ENCODE peak calls at places on chromosomes 7 and 10, in five cellular contexts. One of them, this sample, is unnamed.

GRCh38 chr7:93014410-93014809 is 103.4 kb downstream of the SAMD9 start:
- DNase-seq in transverse colon: peak
- DNase-seq in heart right ventricle: no peak
- DNase-seq in H9: no peak
- DNase-seq in CD4-positive, alpha-beta T cell: no peak
- DNase-seq in this sample: no peak

GRCh38 chr10:13769926-13770325 is 183.2 kb downstream of the PRPF18 start:
- DNase-seq in transverse colon: no peak
- DNase-seq in heart right ventricle: no peak
- DNase-seq in H9: no peak
- DNase-seq in CD4-positive, alpha-beta T cell: no peak
- DNase-seq in this sample: no peak

GRCh38 chr7:139602143-139602722 is 78.7 kb downstream of the CLEC2L start:
- DNase-seq in transverse colon: no peak
- DNase-seq in heart right ventricle: no peak
- DNase-seq in H9: no peak
- DNase-seq in CD4-positive, alpha-beta T cell: no peak
- DNase-seq in this sample: no peak

GRCh38 chr7:44538798-44539668 is 2.1 kb downstream of the NPC1L1 start:
- DNase-seq in transverse colon: no peak
- DNase-seq in heart right ventricle: no peak
- DNase-seq in H9: no peak
- DNase-seq in CD4-positive, alpha-beta T cell: no peak
- DNase-seq in this sample: no peak

GRCh38 chr7:94324380-94325120 is 70.1 kb upstream of the COL1A2 start:
- DNase-seq in transverse colon: no peak
- DNase-seq in heart right ventricle: no peak
- DNase-seq in H9: no peak
- DNase-seq in CD4-positive, alpha-beta T cell: no peak
- DNase-seq in this sample: no peak

GRCh38 chr7:93890041-93890463 is 501 bp downstream of the TFPI2 start:
- DNase-seq in transverse colon: no peak
- DNase-seq in heart right ventricle: peak
- DNase-seq in H9: peak
- DNase-seq in CD4-positive, alpha-beta T cell: no peak
- DNase-seq in this sample: no peak

GRCh38 chr7:2802504-2803341 is 41.4 kb downstream of the GNA12 start:
- DNase-seq in transverse colon: no peak
- DNase-seq in heart right ventricle: peak
- DNase-seq in H9: no peak
- DNase-seq in CD4-positive, alpha-beta T cell: no peak
- DNase-seq in this sample: no peak

GRCh38 chr7:66152538-66153191 is 38.0 kb downstream of the CRCP start:
- DNase-seq in transverse colon: no peak
- DNase-seq in heart right ventricle: no peak
- DNase-seq in H9: peak
- DNase-seq in CD4-positive, alpha-beta T cell: no peak
- DNase-seq in this sample: no peak

GRCh38 chr10:13767721-13768178 is 181.0 kb downstream of the PRPF18 start:
- DNase-seq in transverse colon: no peak
- DNase-seq in heart right ventricle: no peak
- DNase-seq in H9: no peak
- DNase-seq in CD4-positive, alpha-beta T cell: no peak
- DNase-seq in this sample: no peak

GRCh38 chr7:117098457-117098856 is 145.2 kb downstream of the ST7 start:
- DNase-seq in transverse colon: no peak
- DNase-seq in heart right ventricle: no peak
- DNase-seq in H9: no peak
- DNase-seq in CD4-positive, alpha-beta T cell: no peak
- DNase-seq in this sample: no peak

GRCh38 chr10:12594448-12594944 is 245.1 kb downstream of the CAMK1D start:
- DNase-seq in transverse colon: peak
- DNase-seq in heart right ventricle: no peak
- DNase-seq in H9: no peak
- DNase-seq in CD4-positive, alpha-beta T cell: peak
- DNase-seq in this sample: peak

GRCh38 chr7:37534893-37535610 is 86.4 kb upstream of the ELMO1 start:
- DNase-seq in transverse colon: no peak
- DNase-seq in heart right ventricle: no peak
- DNase-seq in H9: no peak
- DNase-seq in CD4-positive, alpha-beta T cell: no peak
- DNase-seq in this sample: no peak

GRCh38 chr10:128361487-128361886 is 235.3 kb upstream of the MKI67 start:
- DNase-seq in transverse colon: no peak
- DNase-seq in heart right ventricle: no peak
- DNase-seq in H9: no peak
- DNase-seq in CD4-positive, alpha-beta T cell: no peak
- DNase-seq in this sample: no peak

GRCh38 chr7:150381096-150381495 is 2.0 kb downstream of the ZNF775 start:
- DNase-seq in transverse colon: no peak
- DNase-seq in heart right ventricle: no peak
- DNase-seq in H9: no peak
- DNase-seq in CD4-positive, alpha-beta T cell: no peak
- DNase-seq in this sample: no peak

GRCh38 chr7:22361795-22362194 is 4.8 kb upstream of the RAPGEF5 start:
- DNase-seq in transverse colon: peak
- DNase-seq in heart right ventricle: no peak
- DNase-seq in H9: no peak
- DNase-seq in CD4-positive, alpha-beta T cell: no peak
- DNase-seq in this sample: no peak

GRCh38 chr10:15335500-15335899 is 35.6 kb downstream of the FAM171A1 start:
- DNase-seq in transverse colon: no peak
- DNase-seq in heart right ventricle: no peak
- DNase-seq in H9: no peak
- DNase-seq in CD4-positive, alpha-beta T cell: no peak
- DNase-seq in this sample: no peak
- H3K27ac ChIP-seq in transverse colon: peak
- H3K27ac ChIP-seq in heart right ventricle: no peak
- H3K27ac ChIP-seq in H9: no peak
- H3K27ac ChIP-seq in CD4-positive, alpha-beta T cell: no peak
- H3K27ac ChIP-seq in this sample: no peak

GRCh38 chr10:4144802-4145201 is 359.8 kb upstream of the KLF6 start:
- DNase-seq in transverse colon: no peak
- DNase-seq in heart right ventricle: no peak
- DNase-seq in H9: no peak
- DNase-seq in CD4-positive, alpha-beta T cell: no peak
- DNase-seq in this sample: no peak
- H3K27ac ChIP-seq in transverse colon: no peak
- H3K27ac ChIP-seq in heart right ventricle: no peak
- H3K27ac ChIP-seq in H9: no peak
- H3K27ac ChIP-seq in CD4-positive, alpha-beta T cell: no peak
- H3K27ac ChIP-seq in this sample: no peak

GRCh38 chr7:40197527-40197926 is 62.7 kb downstream of the SUGCT start:
- DNase-seq in transverse colon: no peak
- DNase-seq in heart right ventricle: no peak
- DNase-seq in H9: no peak
- DNase-seq in CD4-positive, alpha-beta T cell: no peak
- DNase-seq in this sample: no peak
- H3K27ac ChIP-seq in transverse colon: no peak
- H3K27ac ChIP-seq in heart right ventricle: no peak
- H3K27ac ChIP-seq in H9: no peak
- H3K27ac ChIP-seq in CD4-positive, alpha-beta T cell: no peak
- H3K27ac ChIP-seq in this sample: no peak

GRCh38 chr7:30750010-30750409 is 1.9 kb upstream of the INMT start:
- DNase-seq in transverse colon: no peak
- DNase-seq in heart right ventricle: no peak
- DNase-seq in H9: no peak
- DNase-seq in CD4-positive, alpha-beta T cell: no peak
- DNase-seq in this sample: no peak
- H3K27ac ChIP-seq in transverse colon: peak
- H3K27ac ChIP-seq in heart right ventricle: peak
- H3K27ac ChIP-seq in H9: no peak
- H3K27ac ChIP-seq in CD4-positive, alpha-beta T cell: no peak
- H3K27ac ChIP-seq in this sample: peak

This sample was measured in Peyer's patch.